ENCODE peak calls at places on chromosome 7, in six cellular contexts. E is choroid plexus epithelial cell; Y is stimulated activated CD4-positive, alpha-beta T cell treated with anti-CD3 and anti-CD28 coated beads, Interleukin-1b, Interleukin-23, amount 100 ng/mL, for 1 hour; B is NCI-H1417; U is B cell; T is substantia nigra. J is an unnamed sample.

GRCh38 chr7:142240546-142240945 is 17.3 kb downstream of the PRSS58 start:
- DNase-seq in E (no peak), Y (no peak), B (no peak), U (no peak), T (no peak), J (no peak)

GRCh38 chr7:100677308-100678095 is 4.0 kb downstream of the GNB2 start:
- DNase-seq in E (no peak), Y (no peak), B (no peak), U (no peak), T (no peak), J (no peak)

GRCh38 chr7:29607889-29608288 is 44.3 kb downstream of the PRR15 start:
- DNase-seq in E (peak; percentile 7), Y (no peak), B (no peak), U (no peak), T (no peak), J (no peak)

GRCh38 chr7:49638166-49638565 is 135.3 kb upstream of the VWC2 start:
- DNase-seq in E (no peak), Y (no peak), B (no peak), U (no peak), T (no peak), J (no peak)

GRCh38 chr7:112143567-112143966 is 62.6 kb downstream of the DOCK4 start:
- DNase-seq in E (peak; percentile 60), Y (no peak), B (no peak), U (no peak), T (no peak), J (peak; percentile 37)

GRCh38 chr7:107043916-107044346 is 574 bp upstream of the PRKAR2B start:
- DNase-seq in E (peak; percentile 3), Y (no peak), B (no peak), U (no peak), T (no peak), J (no peak)

GRCh38 chr7:158812684-158813083 is 16.6 kb downstream of the ESYT2 start:
- DNase-seq in E (no peak), Y (peak; percentile 39), B (no peak), U (no peak), T (no peak), J (no peak)

GRCh38 chr7:22860784-22861482 is 38.3 kb upstream of the TOMM7 start:
- DNase-seq in E (no peak), Y (no peak), B (no peak), U (peak; percentile 30), T (no peak), J (peak; percentile 46)

GRCh38 chr7:144497296-144497695 is 93.8 kb upstream of the NOBOX start:
- DNase-seq in E (no peak), Y (no peak), B (no peak), U (no peak), T (no peak), J (no peak)

GRCh38 chr7:121259826-121260225 is 69.0 kb upstream of the WNT16 start:
- DNase-seq in E (no peak), Y (no peak), B (no peak), U (no peak), T (no peak), J (no peak)

GRCh38 chr7:40978047-40978446 is 724.8 kb downstream of the INHBA start:
- DNase-seq in E (no peak), Y (no peak), B (no peak), U (no peak), T (no peak), J (no peak)

GRCh38 chr7:52639126-52639525 is 396.3 kb upstream of the POM121L12 start:
- DNase-seq in E (no peak), Y (no peak), B (no peak), U (no peak), T (no peak), J (no peak)

GRCh38 chr7:92793656-92794205 is 42.6 kb downstream of the CDK6 start:
- DNase-seq in E (no peak), Y (no peak), B (no peak), U (no peak), T (no peak), J (no peak)

GRCh38 chr7:126440542-126440941 is 812.2 kb downstream of the GRM8 start:
- DNase-seq in E (no peak), Y (no peak), B (no peak), U (no peak), T (no peak), J (no peak)

GRCh38 chr7:155685070-155685790 is 40.8 kb downstream of the RBM33 start:
- DNase-seq in E (peak; percentile 31), Y (no peak), B (no peak), U (no peak), T (no peak), J (no peak)

GRCh38 chr7:132380065-132380464 is 196.2 kb downstream of the PLXNA4 start:
- DNase-seq in E (no peak), Y (no peak), B (no peak), U (no peak), T (no peak), J (no peak)

GRCh38 chr7:68604516-68604915 is 993.8 kb upstream of the AUTS2 start:
- DNase-seq in E (no peak), Y (no peak), B (peak; percentile 14), U (no peak), T (no peak), J (no peak)

GRCh38 chr7:7136423-7136822 is 45.9 kb upstream of the C1GALT1 start:
- DNase-seq in E (peak; percentile 33), Y (no peak), B (no peak), U (no peak), T (no peak), J (no peak)

GRCh38 chr7:35646289-35647033 is 48.5 kb downstream of the HERPUD2 start:
- DNase-seq in E (peak; percentile 66), Y (no peak), B (no peak), U (no peak), T (no peak), J (peak; percentile 43)

GRCh38 chr7:120760851-120761250 is 97.1 kb downstream of the TSPAN12 start:
- DNase-seq in E (no peak), Y (no peak), B (no peak), U (no peak), T (no peak), J (no peak)

GRCh38 chr7:85167636-85168035 is 19.2 kb downstream of the SEMA3D start:
- DNase-seq in E (no peak), Y (no peak), B (no peak), U (no peak), T (no peak), J (no peak)

GRCh38 chr7:78139335-78139734 is 340.8 kb downstream of the PHTF2 start:
- DNase-seq in E (no peak), Y (no peak), B (no peak), U (no peak), T (no peak), J (no peak)

GRCh38 chr7:121262969-121263368 is 65.8 kb upstream of the WNT16 start:
- DNase-seq in E (no peak), Y (no peak), B (no peak), U (no peak), T (no peak), J (no peak)

GRCh38 chr7:140019172-140019571 is 43.6 kb downstream of the PARP12 start:
- DNase-seq in E (no peak), Y (no peak), B (no peak), U (no peak), T (no peak), J (no peak)

GRCh38 chr7:35787925-35788324 is 12.9 kb upstream of the SEPTIN7 start:
- DNase-seq in E (no peak), Y (no peak), B (no peak), U (no peak), T (no peak), J (no peak)

GRCh38 chr7:136931169-136931867 is 62.9 kb downstream of the CHRM2 start:
- DNase-seq in E (no peak), Y (no peak), B (no peak), U (no peak), T (no peak), J (no peak)

GRCh38 chr7:108079291-108080057 is 50.7 kb downstream of the LAMB4 start:
- DNase-seq in E (peak; percentile 93), Y (no peak), B (no peak), U (no peak), T (no peak), J (peak; percentile 86)